ENCODE peak calls at places on chromosome 10, in seven cellular contexts. R, Y, N, A, T, C and O are unnamed samples.

GRCh38 chr10:34612446-34612845 is 202.7 kb downstream of the PARD3 start:
- DNase-seq in R (peak; percentile 33), Y (no peak), N (no peak), A (no peak), T (no peak), C (no peak), O (no peak)

GRCh38 chr10:6203331-6204062 is 765 bp downstream of the PFKFB3 start:
- DNase-seq in R (peak; percentile 66), Y (peak; percentile 70), N (peak; percentile 46), A (peak; percentile 77), T (peak; percentile 37), C (peak; percentile 66), O (peak; percentile 30)

GRCh38 chr10:63611078-63611477 is 89.9 kb downstream of the REEP3 start:
- DNase-seq in R (peak; percentile 53), Y (no peak), N (no peak), A (no peak), T (no peak), C (no peak), O (no peak)

GRCh38 chr10:110568055-110568735 is 700 bp downstream of the SMC3 start:
- DNase-seq in R (peak; percentile 29), Y (peak; percentile 31), N (peak; percentile 40), A (peak; percentile 48), T (no peak), C (peak; percentile 67), O (no peak)

GRCh38 chr10:28734940-28735759 is 57.8 kb downstream of the BAMBI start:
- DNase-seq in R (peak; percentile 88), Y (no peak), N (no peak), A (no peak), T (peak; percentile 91), C (no peak), O (peak; percentile 99)

GRCh38 chr10:15795000-15795792 is 65.1 kb downstream of the MINDY3 start:
- DNase-seq in R (no peak), Y (no peak), N (no peak), A (no peak), T (no peak), C (no peak), O (no peak)

GRCh38 chr10:60809157-60809556 is 30.9 kb downstream of the CDK1 start:
- DNase-seq in R (peak; percentile 80), Y (no peak), N (no peak), A (no peak), T (no peak), C (no peak), O (no peak)

GRCh38 chr10:101400529-101400928 is 46.6 kb downstream of the BTRC start:
- DNase-seq in R (no peak), Y (no peak), N (no peak), A (no peak), T (no peak), C (no peak), O (no peak)

GRCh38 chr10:32204606-32205005 is 142.4 kb downstream of the EPC1 start:
- DNase-seq in R (peak; percentile 18), Y (no peak), N (no peak), A (no peak), T (no peak), C (no peak), O (no peak)

GRCh38 chr10:88990528-88991160 is at the start of gene FAS:
- DNase-seq in R (peak; percentile 84), Y (peak; percentile 37), N (peak; percentile 53), A (peak; percentile 63), T (no peak), C (peak; percentile 94), O (no peak)

GRCh38 chr10:101939273-101939635 is 95.7 kb upstream of the KCNIP2 start:
- DNase-seq in R (peak; percentile 85), Y (no peak), N (no peak), A (no peak), T (peak; percentile 90), C (no peak), O (no peak)

GRCh38 chr10:124534231-124534798 is 72.7 kb downstream of the LHPP start:
- DNase-seq in R (peak; percentile 50), Y (no peak), N (peak; percentile 24), A (peak; percentile 69), T (no peak), C (no peak), O (no peak)

GRCh38 chr10:61937631-61938284 is 36.3 kb downstream of the ARID5B start:
- DNase-seq in R (peak; percentile 51), Y (no peak), N (no peak), A (no peak), T (no peak), C (peak; percentile 30), O (no peak)

GRCh38 chr10:58438340-58438739 is 53.1 kb downstream of the TFAM start:
- DNase-seq in R (peak; percentile 79), Y (no peak), N (no peak), A (no peak), T (no peak), C (no peak), O (peak; percentile 35)

GRCh38 chr10:98292976-98293375 is 25.0 kb upstream of the LOXL4 start:
- DNase-seq in R (peak; percentile 29), Y (no peak), N (no peak), A (no peak), T (no peak), C (no peak), O (no peak)

GRCh38 chr10:71840177-71840711 is 10.8 kb downstream of the PSAP start:
- DNase-seq in R (peak; percentile 98), Y (peak; percentile 90), N (no peak), A (peak; percentile 94), T (peak; percentile 91), C (no peak), O (no peak)

GRCh38 chr10:75019360-75019759 is 92.1 kb upstream of the SAMD8 start:
- DNase-seq in R (peak; percentile 61), Y (peak; percentile 64), N (no peak), A (no peak), T (no peak), C (no peak), O (peak; percentile 20)

GRCh38 chr10:556971-557370 is 132.5 kb downstream of the DIP2C start:
- DNase-seq in R (no peak), Y (no peak), N (no peak), A (no peak), T (no peak), C (no peak), O (no peak)